ENCODE peak calls at places on chromosomes 1 and 21, in four cellular contexts. S, V, A and U are unnamed samples.

GRCh38 chr21:46097826-46098286 is at the start of gene COL6A2:
- DNase-seq in S (peak; percentile 53), V (peak; percentile 62), A (peak; percentile 45), U (peak; percentile 92)

GRCh38 chr1:222926566-222926965 is 111.7 kb downstream of the DISP1 start:
- DNase-seq in A (no peak), V (no peak), S (no peak), U (peak; percentile 43)

GRCh38 chr1:113905435-113905861 is 322 bp downstream of the DCLRE1B start:
- DNase-seq in S (peak; percentile 8), V (peak; percentile 50), A (peak; percentile 29), U (no peak)

GRCh38 chr1:65581120-65581519 is 160.7 kb downstream of the LEPR start:
- DNase-seq in S (peak; percentile 15), V (no peak), A (no peak), U (peak; percentile 38)

GRCh38 chr1:106047210-106047609 is 1009.3 kb upstream of the PRMT6 start:
- DNase-seq in S (no peak), V (no peak), A (no peak), U (no peak)

GRCh38 chr1:41919764-41920397 is 1.2 kb upstream of the HIVEP3 start:
- DNase-seq in A (peak; percentile 40), V (peak; percentile 21), S (no peak), U (no peak)

GRCh38 chr1:111203681-111204210 is 3.3 kb upstream of the DENND2D start:
- DNase-seq in A (peak; percentile 89), V (peak; percentile 73), S (no peak), U (peak; percentile 41)

GRCh38 chr1:243525085-243525487 is 269.2 kb downstream of the SDCCAG8 start:
- DNase-seq in A (no peak), V (no peak), S (peak; percentile 92), U (peak; percentile 85)

GRCh38 chr1:91549041-91549735 is 48.5 kb downstream of the CDC7 start:
- DNase-seq in S (no peak), A (no peak), V (no peak), U (no peak)

GRCh38 chr1:150237746-150238145 is 1.8 kb upstream of the ANP32E start:
- DNase-seq in V (no peak), A (no peak), S (no peak), U (no peak)

GRCh38 chr1:245863566-245864184 is 643.4 kb downstream of the SMYD3 start:
- DNase-seq in A (no peak), V (no peak), S (no peak), U (no peak)

GRCh38 chr1:46804926-46805325 is 6.1 kb downstream of the CYP4B1 start:
- DNase-seq in S (no peak), A (no peak), V (peak; percentile 75), U (no peak)

GRCh38 chr21:44574457-44575306 is 1.2 kb downstream of the KRTAP10-4 start:
- DNase-seq in V (no peak), A (peak; percentile 48), S (no peak), U (no peak)

GRCh38 chr1:30672661-30673060 is 50.7 kb downstream of the MATN1 start:
- DNase-seq in A (no peak), S (peak; percentile 66), V (no peak), U (peak; percentile 66)
- H3K4me3 ChIP-seq in A (no peak overlapping the region), S (no peak overlapping the region), V (no peak overlapping the region), U (no peak overlapping the region)

GRCh38 chr1:167059045-167059728 is 31.0 kb downstream of the GPA33 start:
- DNase-seq in V (peak; percentile 66), A (peak; percentile 78), S (peak; percentile 76), U (peak; percentile 34)

GRCh38 chr1:167059729-167060107 is 30.5 kb downstream of the GPA33 start:
- DNase-seq in A (no peak), S (no peak), V (no peak), U (no peak)

GRCh38 chr1:167056529-167057296 is 33.5 kb downstream of the GPA33 start:
- DNase-seq in S (no peak), V (no peak), A (no peak), U (no peak)

GRCh38 chr1:167054946-167055630 is 35.1 kb downstream of the GPA33 start:
- DNase-seq in S (no peak), V (no peak), A (no peak), U (no peak)

DNA sequence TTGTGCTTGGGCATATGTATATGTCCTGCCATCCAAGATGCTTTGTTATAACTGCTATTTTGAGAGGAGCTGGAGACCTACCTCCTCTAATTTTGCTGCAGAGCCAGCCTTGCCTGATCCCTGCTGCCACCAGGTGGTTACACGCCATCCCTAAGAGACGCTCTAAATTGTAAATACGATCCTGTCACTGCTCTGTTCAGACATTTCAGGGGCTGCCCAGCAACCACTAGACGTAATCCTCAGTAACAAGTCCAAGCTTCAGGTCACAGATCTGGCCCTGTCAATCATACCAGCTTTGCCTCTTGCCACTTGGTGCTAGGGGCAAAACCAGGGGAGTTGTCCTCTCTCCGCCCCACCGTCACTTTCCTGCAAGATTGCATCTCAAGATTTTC is 32.9 kb downstream of the GPA33 start:
- DNase-seq in S (peak; percentile 39), A (peak; percentile 52), V (no peak), U (peak; percentile 47)
- TF ChIP-seq CTCF in S (peak; percentile 50), A (peak; percentile 55), V (no peak), U (peak; percentile 22)

GRCh38 chr1:202157945-202158344 is 2.5 kb downstream of the PTPN7 start:
- DNase-seq in A (no peak), S (no peak), V (no peak), U (no peak)

GRCh38 chr1:202159534-202160371 is 649 bp downstream of the PTPN7 start:
- DNase-seq in V (no peak), S (no peak), A (no peak), U (no peak)

GRCh38 chr1:202156590-202156989 is 3.8 kb downstream of the PTPN7 start:
- DNase-seq in A (no peak), S (no peak), V (no peak), U (no peak)

GRCh38 chr1:202160377-202160940 is at the start of gene PTPN7:
- DNase-seq in A (peak; percentile 39), V (no peak), S (no peak), U (no peak)

GRCh38 chr1:202158810-202159533 is 1.4 kb downstream of the PTPN7 start:
- DNase-seq in A (no peak), S (no peak), V (no peak), U (no peak)
- H3K4me3 ChIP-seq in A (peak overlapping the region; percentile 33), S (no peak overlapping the region), V (no peak overlapping the region), U (no peak overlapping the region)

DNA sequence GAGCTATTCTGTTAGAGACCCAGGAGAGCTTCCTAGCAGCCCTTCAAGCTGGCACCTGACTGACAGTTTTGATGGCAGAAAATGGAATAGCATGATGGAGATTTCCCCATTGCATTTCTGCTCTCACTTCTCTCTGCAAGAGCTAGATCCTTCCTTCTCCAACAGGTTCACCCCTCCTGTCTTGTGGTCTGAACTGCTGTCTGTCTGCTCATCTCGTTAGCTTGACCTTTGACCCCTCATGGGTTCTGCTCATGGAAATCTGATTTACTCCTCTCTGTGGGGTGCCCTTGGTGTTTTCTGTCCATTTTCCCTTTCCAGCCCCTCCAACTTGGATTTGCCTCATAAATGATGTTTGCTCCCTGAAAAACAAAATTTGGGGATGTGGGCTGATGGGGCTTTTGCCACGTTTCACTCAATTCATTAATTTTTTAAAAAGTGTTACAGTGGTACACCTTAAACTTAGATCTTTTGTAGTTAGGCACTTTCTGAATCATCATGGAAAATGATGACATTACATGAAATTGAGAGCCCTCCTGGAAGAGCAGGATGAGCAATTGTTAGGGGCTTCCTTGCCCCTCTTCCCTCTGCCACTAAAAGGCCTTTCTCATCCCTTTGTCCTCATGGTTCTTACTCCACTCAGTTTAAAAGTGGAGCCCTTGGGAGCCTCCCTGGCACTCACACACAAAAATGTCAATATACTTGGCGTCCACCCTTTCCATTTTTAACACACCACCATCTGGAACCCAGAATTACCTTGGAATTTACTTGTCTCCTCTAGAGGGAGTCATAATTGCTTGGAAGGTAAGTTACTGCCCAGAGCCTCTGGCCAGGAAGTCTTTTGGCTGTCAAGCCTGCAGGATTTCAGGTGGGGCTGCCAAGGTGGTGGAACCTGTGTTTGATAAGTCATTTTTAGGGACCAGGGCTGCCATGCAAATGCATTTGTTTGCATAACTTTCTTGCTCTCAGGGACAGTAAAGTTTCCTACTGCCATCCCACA is 31.9 kb upstream of the IL19 start:
- DNase-seq in V (no peak), S (peak; percentile 45), A (peak; percentile 44), U (peak; percentile 12)
- TF ChIP-seq CTCF in V (no peak), S (peak; percentile 48), A (peak; percentile 40), U (peak; percentile 48)

GRCh38 chr1:23485002-23485332 is 988 bp upstream of the ASAP3 start:
- DNase-seq in A (no peak), S (no peak), V (no peak), U (no peak)
- H3K4me3 ChIP-seq in A (peak overlapping the region; percentile 63), S (peak overlapping the region; percentile 47), V (peak overlapping the region; percentile 81), U (peak overlapping the region; percentile 77)

DNA sequence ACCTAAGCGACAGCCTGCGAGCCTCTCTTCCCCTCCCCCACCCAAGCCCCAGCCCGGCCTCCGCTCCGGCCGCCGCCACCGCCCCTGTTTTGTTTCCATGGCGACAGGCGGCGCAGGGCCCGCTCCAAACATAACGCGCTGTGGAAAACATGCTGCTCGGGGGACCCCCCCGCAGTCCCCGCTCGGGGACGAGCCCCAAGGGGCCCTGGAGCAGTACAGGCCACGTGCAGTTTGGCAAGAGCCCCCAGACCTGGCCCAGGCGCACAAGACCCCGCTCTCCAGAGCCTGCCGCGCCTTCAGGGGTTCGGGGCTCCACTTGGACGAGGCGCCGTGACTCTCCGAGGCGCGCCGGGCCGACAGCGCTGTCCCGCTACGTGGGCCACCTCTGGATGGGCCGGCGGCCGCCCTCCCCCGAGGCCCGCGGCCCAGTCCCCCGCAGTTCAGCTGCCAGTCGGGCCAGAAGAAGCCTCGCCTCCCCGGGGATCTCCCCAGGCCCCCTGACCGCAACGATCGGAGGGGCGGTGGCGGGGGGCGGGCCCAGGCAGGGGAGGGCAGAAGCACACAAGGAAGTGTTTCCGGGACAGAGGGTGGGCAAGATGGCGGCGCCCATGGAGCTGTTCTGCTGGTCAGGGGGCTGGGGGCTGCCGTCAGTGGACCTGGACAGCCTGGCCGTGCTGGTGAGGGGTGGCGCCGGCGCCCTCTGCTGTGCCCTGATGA is at the start of gene MTX1:
- DNase-seq in A (peak; percentile 82), S (peak; percentile 75), V (peak; percentile 93), U (peak; percentile 77)
- TF ChIP-seq CTCF in A (no peak), S (no peak), V (no peak), U (no peak)